ENCODE peak calls at places on chromosomes 11 and 22, in four cellular contexts. X, M, A and Y are unnamed samples.
A peak's percentile ranks its signal among the peaks of the same experiment; 100 is the strongest.

GRCh38 chr22:25081409-25081824 is 118.2 kb upstream of the CRYBB3 start:
- DNase-seq in X (peak; percentile 60), M (peak; percentile 19), A (peak; percentile 57), Y (no peak)

GRCh38 chr11:95108159-95108611 is 18.5 kb downstream of the ENDOD1 start:
- DNase-seq in X (peak; percentile 40), M (peak; percentile 82), A (peak; percentile 45), Y (no peak)

GRCh38 chr11:60918251-60918940 is 4.4 kb downstream of the TMEM109 start:
- DNase-seq in X (peak; percentile 89), M (no peak), A (no peak), Y (no peak)

GRCh38 chr11:61092280-61092766 is 10.0 kb upstream of the CD5 start:
- DNase-seq in X (peak; percentile 13), M (no peak), A (no peak), Y (no peak)

GRCh38 chr11:64303109-64304031 is 2.0 kb upstream of the ESRRA start:
- DNase-seq in X (no peak), M (no peak), A (no peak), Y (no peak)

GRCh38 chr11:129640671-129641070 is 175.0 kb upstream of the TMEM45B start:
- DNase-seq in X (no peak), M (no peak), A (no peak), Y (no peak)

GRCh38 chr11:57309106-57310059 is 15.4 kb downstream of the TNKS1BP1 start:
- DNase-seq in X (no peak), M (no peak), A (no peak), Y (no peak)

GRCh38 chr11:65084598-65085375 is 765 bp downstream of the ZFPL1 start:
- DNase-seq in X (peak; percentile 18), M (no peak), A (no peak), Y (no peak)

GRCh38 chr22:36136475-36136874 is 24.1 kb downstream of the APOL3 start:
- DNase-seq in X (no peak), M (peak; percentile 79), A (no peak), Y (no peak)

GRCh38 chr22:39374191-39374590 is 24.4 kb downstream of the SYNGR1 start:
- DNase-seq in X (no peak), M (no peak), A (no peak), Y (no peak)

GRCh38 chr22:32396255-32396654 is 15.8 kb downstream of the RTCB start:
- DNase-seq in X (no peak), M (no peak), A (no peak), Y (no peak)

GRCh38 chr22:32396746-32397145 is 15.3 kb downstream of the RTCB start:
- DNase-seq in X (no peak), M (peak; percentile 53), A (no peak), Y (no peak)

GRCh38 chr22:32389685-32390084 is 22.4 kb downstream of the RTCB start:
- DNase-seq in X (peak; percentile 31), M (peak; percentile 28), A (no peak), Y (no peak)

GRCh38 chr22:32395107-32395506 is 16.9 kb downstream of the RTCB start:
- DNase-seq in X (no peak), M (no peak), A (no peak), Y (no peak)
- H3K4me3 ChIP-seq in X (no peak overlapping the region), M (no peak overlapping the region), A (no peak overlapping the region), Y (no peak overlapping the region)

DNA sequence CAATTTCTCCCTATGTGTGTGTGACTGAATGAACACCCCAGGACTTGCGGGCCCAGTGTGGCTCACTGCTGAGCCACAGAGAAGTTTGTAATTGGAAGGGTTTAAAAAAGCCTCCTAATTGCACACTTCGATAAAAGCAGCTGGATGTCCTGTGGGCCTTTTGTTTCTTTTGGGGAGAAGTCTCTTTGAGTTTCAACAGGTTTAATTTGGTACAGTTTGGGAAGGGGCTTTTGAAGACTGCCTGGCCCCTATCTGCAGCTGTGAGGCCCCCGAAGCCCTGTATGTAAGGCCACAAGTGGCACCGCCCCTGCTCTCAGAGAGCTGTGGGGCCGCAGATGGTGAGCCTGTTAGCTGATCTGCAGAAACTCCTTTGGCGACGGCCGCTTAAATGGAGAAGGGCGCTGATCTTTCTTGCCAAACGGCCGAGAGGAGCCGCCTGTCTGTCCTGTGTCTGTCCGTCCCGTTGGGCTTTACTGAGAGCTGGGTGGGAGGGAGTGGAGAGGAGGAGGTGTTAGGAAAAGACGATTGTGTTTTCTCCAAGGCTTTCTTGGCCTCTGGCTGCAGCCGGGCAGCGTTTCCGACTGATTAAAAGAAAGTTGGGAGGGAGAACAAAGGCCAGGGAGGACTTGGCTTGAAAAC is 2.1 kb downstream of the FBLN1 start:
- DNase-seq in X (peak; percentile 79), M (no peak), A (no peak), Y (no peak)
- H3K4me3 ChIP-seq in X (peak overlapping the region; percentile 72), M (peak overlapping the region; percentile 95), A (peak overlapping the region; percentile 54), Y (peak overlapping the region; percentile 93)

GRCh38 chr11:71332046-71332445 is 79.7 kb upstream of the SHANK2 start:
- DNase-seq in X (no peak), M (no peak), A (peak; percentile 17), Y (no peak)

GRCh38 chr11:71331631-71332030 is 79.3 kb upstream of the SHANK2 start:
- DNase-seq in X (no peak), M (no peak), A (peak; percentile 20), Y (no peak)

GRCh38 chr11:71336176-71336995 is 84.0 kb upstream of the SHANK2 start:
- DNase-seq in X (no peak), M (peak; percentile 22), A (peak; percentile 19), Y (no peak)

GRCh38 chr11:71333473-71333872 is 81.1 kb upstream of the SHANK2 start:
- DNase-seq in X (peak; percentile 15), M (no peak), A (peak; percentile 3), Y (no peak)

DNA sequence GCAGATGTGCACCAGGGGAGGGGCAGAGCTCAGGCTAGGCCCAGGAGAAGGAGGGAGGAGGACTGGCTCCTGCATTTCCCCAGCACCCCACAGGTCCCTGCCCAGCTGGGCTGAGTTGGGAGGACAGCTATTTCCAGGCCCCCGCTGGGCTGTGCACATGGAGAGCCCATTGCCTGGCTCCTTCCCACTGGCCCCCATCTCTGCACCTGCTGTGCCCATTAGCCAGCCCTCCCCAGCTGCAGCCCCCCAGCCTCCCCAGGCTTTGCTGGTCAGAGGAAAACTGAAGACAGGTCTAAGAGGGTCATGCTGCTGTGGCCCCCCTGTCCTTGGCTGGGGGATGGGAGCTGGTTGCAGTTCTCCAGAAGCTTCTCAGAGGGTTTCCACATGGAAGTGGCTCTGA is 81.8 kb upstream of the SHANK2 start:
- DNase-seq in X (no peak), M (no peak), A (no peak), Y (no peak)
- H3K4me3 ChIP-seq in X (no peak overlapping the region), M (no peak overlapping the region), A (no peak overlapping the region), Y (no peak overlapping the region)

GRCh38 chr11:36375348-36376314 is 79.5 kb downstream of the PRR5L start:
- DNase-seq in X (peak; percentile 24), M (no peak), A (no peak), Y (no peak)
- H3K4me3 ChIP-seq in X (peak overlapping the region; percentile 19), M (peak overlapping the region; percentile 71), A (peak overlapping the region; percentile 61), Y (peak overlapping the region; percentile 69)

GRCh38 chr11:72242141-72242540 is 1.8 kb downstream of the PHOX2A start:
- DNase-seq in X (no peak), M (no peak), A (no peak), Y (no peak)

GRCh38 chr11:72245232-72245816 is 1.3 kb upstream of the PHOX2A start:
- DNase-seq in X (no peak), M (no peak), A (no peak), Y (no peak)

GRCh38 chr11:72244317-72245231 is 598 bp upstream of the PHOX2A start:
- DNase-seq in X (peak; percentile 75), M (no peak), A (no peak), Y (no peak)

GRCh38 chr11:72243173-72243566 is 806 bp downstream of the PHOX2A start:
- DNase-seq in X (no peak), M (no peak), A (no peak), Y (no peak)

DNA sequence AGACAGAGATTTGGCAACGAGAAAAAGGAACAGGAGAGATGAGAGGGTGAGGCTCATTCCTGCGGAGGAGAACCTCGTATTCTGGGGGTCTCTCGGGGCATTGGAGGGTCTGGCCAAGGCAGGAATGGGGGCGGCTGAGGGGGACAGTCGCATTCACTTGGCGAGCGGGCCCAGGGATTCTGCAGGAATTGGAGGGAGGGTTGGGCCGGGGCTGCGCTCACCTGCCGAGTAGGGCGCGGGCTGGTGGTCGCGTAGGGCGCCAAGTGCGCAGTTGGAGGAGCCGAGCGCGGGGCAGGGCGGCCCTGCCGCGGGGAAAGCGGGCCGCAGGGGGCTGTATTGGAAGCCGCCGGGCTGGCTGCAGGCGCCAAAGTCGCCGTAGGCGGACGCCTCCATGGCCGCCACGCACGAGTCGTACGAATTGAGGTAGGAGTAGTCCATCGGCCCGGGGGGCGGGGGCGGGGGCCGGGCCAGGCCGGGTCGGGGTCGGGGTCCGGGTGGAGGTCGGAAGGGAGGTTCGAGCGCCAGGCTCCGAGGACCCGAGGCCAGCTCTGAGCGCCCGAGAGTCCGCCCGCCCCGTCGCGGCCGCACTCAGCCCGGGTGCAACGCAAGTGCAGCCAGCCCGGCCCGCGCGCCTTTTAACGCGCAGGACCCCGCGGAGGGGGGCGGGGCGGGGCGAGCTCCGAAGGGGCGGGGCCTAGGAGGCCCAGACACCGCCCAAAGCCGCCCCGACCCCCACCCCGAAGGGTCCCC is at the start of gene PHOX2A:
- DNase-seq in X (no peak), M (no peak), A (no peak), Y (no peak)
- H3K4me3 ChIP-seq in X (peak within 1 kb of the TSS; percentile 53), M (no peak within 1 kb of the TSS), A (no peak within 1 kb of the TSS), Y (peak within 1 kb of the TSS; percentile 9)